ENCODE peak calls at places on chromosomes 6 and 20, in four cellular contexts. I, X, K and T are unnamed samples.

GRCh38 chr6:16651871-16652270 is 109.4 kb downstream of the ATXN1 start:
- DNase-seq in I (no peak), X (no peak), K (no peak), T (no peak)

GRCh38 chr6:128067446-128068109 is 166.7 kb upstream of the THEMIS start:
- DNase-seq in I (no peak), X (no peak), K (no peak), T (no peak)

GRCh38 chr6:126947070-126947469 is 171.4 kb upstream of the RSPO3 start:
- DNase-seq in I (no peak), X (no peak), K (peak), T (no peak)

GRCh38 chr20:18042211-18042610 is 15.5 kb downstream of the OVOL2 start:
- DNase-seq in I (no peak), X (no peak), K (no peak), T (no peak)

GRCh38 chr6:36319834-36320233 is 16.9 kb downstream of the BNIP5 start:
- DNase-seq in I (no peak), X (no peak), K (no peak), T (no peak)

GRCh38 chr20:23879811-23880374 is 345 bp upstream of the CST5 start:
- DNase-seq in I (no peak), X (no peak), K (peak), T (no peak)

GRCh38 chr6:25296980-25297379 is 17.8 kb downstream of the CARMIL1 start:
- DNase-seq in I (no peak), X (peak), K (no peak), T (no peak)

GRCh38 chr20:19659468-19659867 is 98.6 kb upstream of the RIN2 start:
- DNase-seq in I (no peak), X (no peak), K (no peak), T (no peak)

GRCh38 chr6:781350-781961 is 88.5 kb upstream of the EXOC2 start:
- DNase-seq in I (no peak), X (no peak), K (no peak), T (no peak)

GRCh38 chr20:15236812-15237211 is 899.4 kb upstream of the FLRT3 start:
- DNase-seq in I (no peak), X (peak), K (peak), T (peak)

GRCh38 chr6:152746172-152746553 is 4.4 kb upstream of the VIP start:
- DNase-seq in I (no peak), X (peak), K (no peak), T (no peak)

GRCh38 chr6:139882977-139883728 is 508.7 kb upstream of the CITED2 start:
- DNase-seq in I (no peak), X (peak), K (no peak), T (no peak)

GRCh38 chr6:47592466-47592865 is 105.9 kb upstream of the ADGRF4 start:
- DNase-seq in I (no peak), X (no peak), K (no peak), T (no peak)

GRCh38 chr6:3405679-3406078 is 51.2 kb downstream of the SLC22A23 start:
- DNase-seq in I (no peak), X (peak), K (no peak), T (no peak)

DNA sequence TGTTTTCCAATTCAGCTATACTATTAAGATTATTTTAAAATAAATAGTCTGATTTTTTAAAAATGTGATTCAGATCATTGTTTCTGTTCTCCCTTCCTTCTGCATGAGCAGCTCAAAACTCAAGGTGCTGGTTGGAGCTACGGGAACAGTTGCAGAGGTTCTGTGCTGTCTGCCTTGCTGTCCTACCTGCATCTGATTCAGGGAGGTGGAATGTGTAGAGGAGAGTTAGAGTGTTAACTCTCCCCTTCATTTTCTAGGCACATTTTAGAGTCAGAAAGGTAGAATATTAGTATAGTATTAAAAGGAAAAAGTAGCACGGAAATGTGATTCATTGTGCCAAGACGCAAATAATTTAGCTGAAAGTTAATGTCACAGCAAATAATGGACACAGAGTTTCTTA is 188.1 kb upstream of the SLC35B3 start:
- DNase-seq in I (no peak), X (no peak), K (no peak), T (no peak)
- TF ChIP-seq CTCF in I (no peak), X (no peak), K (no peak), T (no peak)

GRCh38 chr6:124798942-124799496 is 163.2 kb upstream of the RNF217 start:
- DNase-seq in I (no peak), X (no peak), K (no peak), T (no peak)
- TF ChIP-seq CTCF in I (no peak), X (peak), K (no peak), T (no peak)

GRCh38 chr20:25726357-25726756 is 29.7 kb upstream of the ZNF337 start:
- DNase-seq in I (no peak), X (no peak), K (no peak), T (no peak)
- TF ChIP-seq CTCF in I (no peak), X (no peak), K (no peak), T (no peak)

DNA sequence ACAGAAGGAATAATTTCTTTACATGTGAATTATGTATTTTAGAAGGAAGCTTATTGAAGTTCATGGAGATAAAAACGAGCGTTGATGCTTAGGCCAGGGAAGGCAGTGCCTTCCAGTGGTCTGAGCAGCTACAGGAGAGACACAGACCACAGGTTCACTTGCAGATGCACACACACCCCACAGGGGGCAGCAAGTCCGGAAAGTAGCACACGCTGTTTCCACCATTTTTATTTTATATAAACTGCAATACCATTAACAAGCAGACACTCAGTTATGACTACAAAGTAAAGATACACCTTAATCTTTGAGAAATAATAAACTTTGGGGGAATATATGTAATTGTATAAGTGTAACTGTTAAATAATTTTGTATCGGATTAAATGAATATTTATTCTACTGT is 13.5 kb upstream of the DACT2 start:
- DNase-seq in I (no peak), X (no peak), K (peak), T (peak)
- TF ChIP-seq CTCF in I (no peak), X (peak), K (peak), T (peak)